ENCODE peak calls at places on chromosome 14, in eight cellular contexts. One of them, this sample, is unnamed.

GRCh38 chr14:103545219-103545914 is 16.4 kb downstream of the TRMT61A start:
- DNase-seq in fibroblast of lung: no peak
- DNase-seq in brain microvascular endothelial cell: no peak
- DNase-seq in left lung: no peak
- DNase-seq in right lobe of liver: no peak
- DNase-seq in Panc1: no peak
- DNase-seq in breast epithelium: no peak
- DNase-seq in keratinocyte: no peak
- DNase-seq in this sample: no peak

GRCh38 chr14:52922059-52922458 is 28.8 kb downstream of the FERMT2 start:
- DNase-seq in left lung: no peak
- DNase-seq in right lobe of liver: no peak
- DNase-seq in Panc1: no peak
- DNase-seq in breast epithelium: no peak
- DNase-seq in fibroblast of lung: no peak
- DNase-seq in keratinocyte: no peak
- DNase-seq in brain microvascular endothelial cell: no peak
- DNase-seq in this sample: no peak

GRCh38 chr14:22332671-22333407 is 256.2 kb downstream of the DAD1 start:
- DNase-seq in right lobe of liver: no peak
- DNase-seq in keratinocyte: no peak
- DNase-seq in breast epithelium: no peak
- DNase-seq in fibroblast of lung: peak; percentile 9
- DNase-seq in left lung: no peak
- DNase-seq in brain microvascular endothelial cell: no peak
- DNase-seq in Panc1: no peak
- DNase-seq in this sample: no peak

GRCh38 chr14:75981426-75981825 is 369 bp downstream of the TGFB3 start:
- DNase-seq in left lung: no peak
- DNase-seq in breast epithelium: no peak
- DNase-seq in brain microvascular endothelial cell: no peak
- DNase-seq in fibroblast of lung: no peak
- DNase-seq in right lobe of liver: no peak
- DNase-seq in keratinocyte: no peak
- DNase-seq in Panc1: no peak
- DNase-seq in this sample: no peak

GRCh38 chr14:38212996-38213395 is 5.3 kb downstream of the SSTR1 start:
- DNase-seq in brain microvascular endothelial cell: no peak
- DNase-seq in breast epithelium: no peak
- DNase-seq in Panc1: no peak
- DNase-seq in left lung: no peak
- DNase-seq in fibroblast of lung: peak; percentile 38
- DNase-seq in keratinocyte: no peak
- DNase-seq in right lobe of liver: no peak
- DNase-seq in this sample: no peak

GRCh38 chr14:53060046-53060445 is 93.1 kb downstream of the DDHD1 start:
- DNase-seq in fibroblast of lung: no peak
- DNase-seq in left lung: no peak
- DNase-seq in right lobe of liver: no peak
- DNase-seq in brain microvascular endothelial cell: no peak
- DNase-seq in Panc1: no peak
- DNase-seq in keratinocyte: no peak
- DNase-seq in breast epithelium: no peak
- DNase-seq in this sample: no peak

GRCh38 chr14:96830946-96831345 is 33.8 kb downstream of the VRK1 start:
- DNase-seq in left lung: no peak
- DNase-seq in fibroblast of lung: no peak
- DNase-seq in right lobe of liver: no peak
- DNase-seq in brain microvascular endothelial cell: no peak
- DNase-seq in keratinocyte: no peak
- DNase-seq in Panc1: no peak
- DNase-seq in breast epithelium: no peak
- DNase-seq in this sample: no peak

GRCh38 chr14:90539996-90540395 is 143.2 kb downstream of the CALM1 start:
- DNase-seq in keratinocyte: no peak
- DNase-seq in right lobe of liver: no peak
- DNase-seq in left lung: no peak
- DNase-seq in fibroblast of lung: no peak
- DNase-seq in Panc1: no peak
- DNase-seq in breast epithelium: no peak
- DNase-seq in brain microvascular endothelial cell: no peak
- DNase-seq in this sample: no peak

GRCh38 chr14:86943391-86944365 is 1049.3 kb downstream of the GALC start:
- DNase-seq in keratinocyte: no peak
- DNase-seq in brain microvascular endothelial cell: no peak
- DNase-seq in fibroblast of lung: no peak
- DNase-seq in right lobe of liver: no peak
- DNase-seq in breast epithelium: no peak
- DNase-seq in Panc1: no peak
- DNase-seq in left lung: no peak
- DNase-seq in this sample: no peak

GRCh38 chr14:61511558-61511924 is 183.8 kb upstream of the HIF1A start:
- DNase-seq in fibroblast of lung: no peak
- DNase-seq in keratinocyte: no peak
- DNase-seq in breast epithelium: no peak
- DNase-seq in brain microvascular endothelial cell: no peak
- DNase-seq in Panc1: no peak
- DNase-seq in right lobe of liver: no peak
- DNase-seq in left lung: no peak
- DNase-seq in this sample: no peak

GRCh38 chr14:69643430-69644200 is 32.2 kb downstream of the SUSD6 start:
- DNase-seq in brain microvascular endothelial cell: peak; percentile 53
- DNase-seq in breast epithelium: peak; percentile 79
- DNase-seq in right lobe of liver: peak; percentile 83
- DNase-seq in keratinocyte: peak; percentile 87
- DNase-seq in Panc1: peak; percentile 82
- DNase-seq in left lung: peak; percentile 76
- DNase-seq in fibroblast of lung: no peak
- DNase-seq in this sample: peak; percentile 90

GRCh38 chr14:37707716-37708115 is 112.3 kb downstream of the TTC6 start:
- DNase-seq in fibroblast of lung: no peak
- DNase-seq in breast epithelium: no peak
- DNase-seq in left lung: no peak
- DNase-seq in Panc1: no peak
- DNase-seq in right lobe of liver: no peak
- DNase-seq in keratinocyte: no peak
- DNase-seq in brain microvascular endothelial cell: no peak
- DNase-seq in this sample: no peak

GRCh38 chr14:77646907-77647306 is 30.5 kb upstream of the SPTLC2 start:
- DNase-seq in right lobe of liver: no peak
- DNase-seq in left lung: no peak
- DNase-seq in breast epithelium: no peak
- DNase-seq in keratinocyte: no peak
- DNase-seq in brain microvascular endothelial cell: no peak
- DNase-seq in fibroblast of lung: no peak
- DNase-seq in Panc1: no peak
- DNase-seq in this sample: no peak

GRCh38 chr14:100652739-100653138 is 65.5 kb upstream of the BEGAIN start:
- DNase-seq in Panc1: no peak
- DNase-seq in breast epithelium: no peak
- DNase-seq in fibroblast of lung: no peak
- DNase-seq in left lung: no peak
- DNase-seq in brain microvascular endothelial cell: no peak
- DNase-seq in keratinocyte: no peak
- DNase-seq in right lobe of liver: no peak
- DNase-seq in this sample: no peak

GRCh38 chr14:51869426-51870113 is 9.2 kb downstream of the GNG2 start:
- DNase-seq in left lung: no peak
- DNase-seq in fibroblast of lung: no peak
- DNase-seq in keratinocyte: no peak
- DNase-seq in right lobe of liver: no peak
- DNase-seq in Panc1: no peak
- DNase-seq in brain microvascular endothelial cell: no peak
- DNase-seq in breast epithelium: no peak
- DNase-seq in this sample: no peak

GRCh38 chr14:55255979-55256378 is 15.2 kb upstream of the FBXO34 start:
- DNase-seq in keratinocyte: no peak
- DNase-seq in brain microvascular endothelial cell: no peak
- DNase-seq in fibroblast of lung: no peak
- DNase-seq in breast epithelium: no peak
- DNase-seq in left lung: no peak
- DNase-seq in Panc1: no peak
- DNase-seq in right lobe of liver: no peak
- DNase-seq in this sample: no peak

GRCh38 chr14:53893374-53893773 is 63.3 kb downstream of the BMP4 start:
- DNase-seq in breast epithelium: no peak
- DNase-seq in Panc1: no peak
- DNase-seq in right lobe of liver: no peak
- DNase-seq in brain microvascular endothelial cell: no peak
- DNase-seq in fibroblast of lung: no peak
- DNase-seq in keratinocyte: no peak
- DNase-seq in left lung: no peak
- DNase-seq in this sample: no peak

GRCh38 chr14:92539875-92540274 is 26.3 kb downstream of the RIN3 start:
- DNase-seq in keratinocyte: no peak
- DNase-seq in brain microvascular endothelial cell: peak; percentile 14
- DNase-seq in fibroblast of lung: peak; percentile 82
- DNase-seq in breast epithelium: no peak
- DNase-seq in Panc1: no peak
- DNase-seq in right lobe of liver: no peak
- DNase-seq in left lung: peak; percentile 35
- DNase-seq in this sample: no peak

GRCh38 chr14:73457935-73458218 is 469 bp downstream of the NUMB start:
- DNase-seq in left lung: peak; percentile 60
- DNase-seq in fibroblast of lung: no peak
- DNase-seq in right lobe of liver: peak; percentile 67
- DNase-seq in keratinocyte: no peak
- DNase-seq in brain microvascular endothelial cell: no peak
- DNase-seq in breast epithelium: peak; percentile 54
- DNase-seq in Panc1: no peak
- DNase-seq in this sample: no peak

GRCh38 chr14:50003213-50004021 is 110.5 kb downstream of the ARF6 start:
- DNase-seq in fibroblast of lung: peak; percentile 59
- DNase-seq in Panc1: no peak
- DNase-seq in brain microvascular endothelial cell: peak; percentile 46
- DNase-seq in right lobe of liver: peak; percentile 94
- DNase-seq in keratinocyte: no peak
- DNase-seq in breast epithelium: peak; percentile 75
- DNase-seq in left lung: peak; percentile 91
- DNase-seq in this sample: peak; percentile 82
- H3K27ac ChIP-seq in fibroblast of lung: peak overlapping the region; percentile 97
- H3K27ac ChIP-seq in Panc1: peak overlapping the region; percentile 100
- H3K27ac ChIP-seq in brain microvascular endothelial cell: peak overlapping the region; percentile 83
- H3K27ac ChIP-seq in right lobe of liver: peak overlapping the region; percentile 90
- H3K27ac ChIP-seq in keratinocyte: peak overlapping the region; percentile 98
- H3K27ac ChIP-seq in breast epithelium: peak overlapping the region; percentile 96
- H3K27ac ChIP-seq in left lung: peak overlapping the region; percentile 96
- H3K27ac ChIP-seq in this sample: peak overlapping the region; percentile 74

DNA sequence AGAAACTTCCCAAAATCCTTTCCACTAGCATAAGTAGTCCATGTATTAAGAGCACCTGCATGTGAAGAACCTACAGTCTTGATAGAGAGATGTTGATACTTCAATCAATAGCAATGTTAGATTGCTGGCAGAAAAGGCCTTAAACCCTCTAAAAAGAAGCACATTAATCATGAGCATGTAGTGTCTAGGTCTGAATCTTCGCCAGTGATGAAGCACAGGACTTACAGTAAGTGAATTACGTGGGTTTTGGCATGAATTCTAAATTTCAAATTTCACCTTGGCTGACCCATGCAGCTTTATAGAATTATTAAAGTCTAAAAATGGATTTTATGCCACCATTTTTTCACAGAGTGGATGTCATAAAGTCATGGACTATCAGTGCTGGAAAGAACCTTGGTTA is 791.6 kb upstream of the NOVA1 start:
- DNase-seq in breast epithelium: no peak
- DNase-seq in fibroblast of lung: no peak
- DNase-seq in right lobe of liver: no peak
- DNase-seq in left lung: no peak
- DNase-seq in keratinocyte: no peak
- DNase-seq in brain microvascular endothelial cell: no peak
- DNase-seq in Panc1: no peak
- DNase-seq in this sample: no peak
- H3K4me3 ChIP-seq in breast epithelium: no peak overlapping the region
- H3K4me3 ChIP-seq in fibroblast of lung: no peak overlapping the region
- H3K4me3 ChIP-seq in right lobe of liver: no peak overlapping the region
- H3K4me3 ChIP-seq in left lung: no peak overlapping the region
- H3K4me3 ChIP-seq in keratinocyte: no peak overlapping the region
- H3K4me3 ChIP-seq in brain microvascular endothelial cell: no peak overlapping the region
- H3K4me3 ChIP-seq in Panc1: no peak overlapping the region
- H3K4me3 ChIP-seq in this sample: no peak overlapping the region

GRCh38 chr14:20418501-20418909 is 5.2 kb upstream of the TEP1 start:
- DNase-seq in right lobe of liver: no peak
- DNase-seq in breast epithelium: no peak
- DNase-seq in left lung: no peak
- DNase-seq in Panc1: no peak
- DNase-seq in fibroblast of lung: no peak
- DNase-seq in keratinocyte: no peak
- DNase-seq in brain microvascular endothelial cell: no peak
- DNase-seq in this sample: no peak

GRCh38 chr14:20421267-20421666 is 8.0 kb upstream of the TEP1 start:
- DNase-seq in right lobe of liver: no peak
- DNase-seq in keratinocyte: no peak
- DNase-seq in Panc1: no peak
- DNase-seq in breast epithelium: no peak
- DNase-seq in brain microvascular endothelial cell: no peak
- DNase-seq in fibroblast of lung: no peak
- DNase-seq in left lung: no peak
- DNase-seq in this sample: no peak

GRCh38 chr14:20427231-20428009 is 8.5 kb downstream of the KLHL33 start:
- DNase-seq in right lobe of liver: no peak
- DNase-seq in breast epithelium: no peak
- DNase-seq in brain microvascular endothelial cell: peak; percentile 40
- DNase-seq in Panc1: no peak
- DNase-seq in left lung: no peak
- DNase-seq in keratinocyte: no peak
- DNase-seq in fibroblast of lung: peak; percentile 43
- DNase-seq in this sample: no peak

GRCh38 chr14:20419404-20419803 is 6.1 kb upstream of the TEP1 start:
- DNase-seq in left lung: no peak
- DNase-seq in Panc1: no peak
- DNase-seq in fibroblast of lung: no peak
- DNase-seq in breast epithelium: no peak
- DNase-seq in keratinocyte: no peak
- DNase-seq in brain microvascular endothelial cell: no peak
- DNase-seq in right lobe of liver: no peak
- DNase-seq in this sample: no peak

GRCh38 chr14:20422886-20423285 is 9.6 kb upstream of the TEP1 start:
- DNase-seq in fibroblast of lung: no peak
- DNase-seq in right lobe of liver: no peak
- DNase-seq in brain microvascular endothelial cell: no peak
- DNase-seq in keratinocyte: no peak
- DNase-seq in breast epithelium: no peak
- DNase-seq in Panc1: no peak
- DNase-seq in left lung: no peak
- DNase-seq in this sample: no peak
- H3K27ac ChIP-seq in fibroblast of lung: no peak overlapping the region
- H3K27ac ChIP-seq in right lobe of liver: no peak overlapping the region
- H3K27ac ChIP-seq in brain microvascular endothelial cell: no peak overlapping the region
- H3K27ac ChIP-seq in keratinocyte: no peak overlapping the region
- H3K27ac ChIP-seq in breast epithelium: no peak overlapping the region
- H3K27ac ChIP-seq in Panc1: no peak overlapping the region
- H3K27ac ChIP-seq in left lung: no peak overlapping the region
- H3K27ac ChIP-seq in this sample: no peak overlapping the region

DNA sequence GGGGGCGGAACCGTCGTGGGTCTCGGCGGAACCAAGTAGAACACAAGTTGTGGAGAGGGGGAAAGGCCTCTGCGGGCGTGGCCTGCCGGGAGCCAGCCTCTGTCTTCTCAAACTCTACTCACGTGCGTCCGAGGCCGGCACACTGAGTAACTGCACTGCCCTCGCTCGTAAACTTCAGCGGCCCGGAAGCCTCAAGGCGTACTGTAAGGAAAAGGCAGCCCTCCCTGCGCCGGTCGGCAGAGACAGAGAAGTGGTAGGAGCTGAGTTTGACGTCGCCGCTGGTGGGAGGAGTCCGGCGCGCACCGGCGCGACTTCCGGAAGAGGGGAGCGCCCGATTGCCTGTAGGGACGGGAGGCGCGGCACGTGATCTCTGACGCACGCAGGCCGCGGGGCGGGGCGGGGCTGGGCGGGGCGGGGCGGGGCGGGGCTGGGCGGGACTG is at the start of gene FBXO33:
- DNase-seq in breast epithelium: peak; percentile 94
- DNase-seq in right lobe of liver: peak; percentile 98
- DNase-seq in Panc1: peak; percentile 74
- DNase-seq in left lung: peak; percentile 98
- DNase-seq in fibroblast of lung: peak; percentile 97
- DNase-seq in keratinocyte: peak; percentile 55
- DNase-seq in brain microvascular endothelial cell: peak; percentile 95
- DNase-seq in this sample: peak; percentile 96
- H3K4me3 ChIP-seq in breast epithelium: peak within 1 kb of the TSS; percentile 86
- H3K4me3 ChIP-seq in right lobe of liver: peak within 1 kb of the TSS; percentile 89
- H3K4me3 ChIP-seq in Panc1: peak within 1 kb of the TSS; percentile 72
- H3K4me3 ChIP-seq in left lung: peak within 1 kb of the TSS; percentile 70
- H3K4me3 ChIP-seq in fibroblast of lung: peak within 1 kb of the TSS; percentile 86
- H3K4me3 ChIP-seq in keratinocyte: peak within 1 kb of the TSS; percentile 98
- H3K4me3 ChIP-seq in brain microvascular endothelial cell: peak within 1 kb of the TSS; percentile 84
- H3K4me3 ChIP-seq in this sample: peak within 1 kb of the TSS; percentile 86